ENCODE peak calls at places on chromosomes 11 and 22, in ten cellular contexts. A is ovary, R is cardiac fibroblast, O is MM.1S, D is lower leg skin, J is prostate gland, C is bronchial epithelial cell, G is PC-9, V is AG04450, P is psoas muscle. S is an unnamed sample.

GRCh38 chr11:12682730-12683500 is 8.7 kb downstream of the TEAD1 start:
- DNase-seq in A (no peak), R (no peak), O (no peak), D (no peak), J (no peak), C (no peak), G (no peak), V (no peak), P (no peak), S (no peak)

GRCh38 chr11:119169272-119169719 is 771 bp downstream of the NLRX1 start:
- DNase-seq in A (no peak), R (peak), O (no peak), D (no peak), J (peak), C (peak), G (peak), V (no peak), P (peak), S (no peak)

GRCh38 chr11:12914401-12914912 is 94.7 kb upstream of the RASSF10 start:
- DNase-seq in A (no peak), R (peak), O (no peak), D (no peak), J (peak), C (no peak), G (no peak), V (no peak), P (peak), S (peak)

GRCh38 chr11:30935861-30936260 is 349.7 kb upstream of the MPPED2 start:
- DNase-seq in A (no peak), R (no peak), O (no peak), D (no peak), J (no peak), C (peak), G (no peak), V (no peak), P (no peak), S (no peak)

GRCh38 chr22:27476729-27477128 is 324.8 kb downstream of the MN1 start:
- DNase-seq in A (no peak), R (no peak), O (no peak), D (no peak), J (no peak), C (peak), G (peak), V (no peak), P (no peak), S (no peak)

GRCh38 chr22:28435271-28435825 is 244.3 kb downstream of the TTC28 start:
- DNase-seq in A (no peak), R (no peak), O (no peak), D (peak), J (peak), C (peak), G (peak), V (no peak), P (peak), S (no peak)

GRCh38 chr11:61955031-61955415 is 4.9 kb downstream of the BEST1 start:
- DNase-seq in A (peak), R (peak), O (no peak), D (no peak), J (no peak), C (peak), G (no peak), V (no peak), P (peak), S (no peak)

GRCh38 chr11:70243912-70244652 is 26.4 kb upstream of the PPFIA1 start:
- DNase-seq in A (no peak), R (peak), O (no peak), D (no peak), J (no peak), C (peak), G (peak), V (no peak), P (peak), S (no peak)

GRCh38 chr11:105774899-105775298 is 165.0 kb downstream of the GRIA4 start:
- DNase-seq in A (no peak), R (no peak), O (no peak), D (no peak), J (no peak), C (no peak), G (no peak), V (no peak), P (no peak), S (no peak)

GRCh38 chr22:34798605-34799004 is 267.4 kb upstream of the ISX start:
- DNase-seq in A (no peak), R (no peak), O (no peak), D (no peak), J (no peak), C (no peak), G (no peak), V (no peak), P (no peak), S (no peak)

DNA sequence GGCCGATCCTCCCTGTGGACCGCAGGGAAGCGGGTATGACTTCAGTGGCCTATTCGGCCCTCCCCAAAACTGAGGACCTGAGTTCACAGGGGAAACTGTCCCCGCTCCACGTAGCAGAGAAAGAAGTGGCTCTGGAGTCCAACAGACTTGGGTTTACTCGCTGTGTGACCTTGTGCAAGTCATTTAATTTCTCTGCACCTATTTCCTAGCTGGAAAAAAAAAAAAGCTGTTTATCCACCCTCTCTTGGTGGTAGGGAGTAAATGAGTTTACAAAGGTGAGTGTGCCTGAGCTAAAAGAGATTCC is 2.2 kb downstream of the SPON1 start:
- DNase-seq in A (no peak), R (no peak), O (no peak), D (no peak), J (no peak), C (no peak), G (no peak), V (no peak), P (no peak), S (no peak)
- H3K4me3 ChIP-seq in A (peak), R (no peak), O (no peak), D (no peak), J (no peak), C (no peak), G (no peak), V (no peak), P (peak), S (no peak)

GRCh38 chr11:95426823-95427462 is 195.9 kb upstream of the SESN3 start:
- DNase-seq in A (no peak), R (no peak), O (no peak), D (no peak), J (no peak), C (peak), G (no peak), V (no peak), P (no peak), S (no peak)
- TF ChIP-seq CTCF in A (no peak), R (no peak), O (no peak), D (no peak), J (no peak), C (no peak), G (no peak), V (no peak), P (no peak), S (no peak)

DNA sequence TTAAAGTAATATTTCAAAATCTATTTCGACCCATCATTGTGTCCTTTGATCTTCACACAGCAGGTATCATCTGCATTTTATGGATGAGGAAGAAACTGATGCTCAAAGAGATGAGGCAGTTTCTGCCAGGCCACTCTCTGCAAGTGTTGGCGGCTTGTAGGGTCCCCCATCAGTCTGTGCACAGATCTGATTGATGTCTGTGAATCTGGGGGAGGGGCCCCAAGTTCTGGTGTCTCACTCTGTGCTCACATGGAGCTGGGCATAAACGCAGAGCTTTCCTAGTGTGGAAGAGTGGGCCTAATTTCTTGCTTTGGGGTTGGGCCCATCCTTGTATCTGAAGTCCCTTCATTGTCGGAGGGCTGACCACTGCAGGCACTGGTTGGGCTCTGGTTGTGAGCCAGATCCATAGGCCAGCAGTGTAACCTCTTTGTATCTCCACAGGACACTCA is 1.6 kb upstream of the TRMT2A start:
- DNase-seq in A (no peak), R (no peak), O (no peak), D (no peak), J (no peak), C (no peak), G (no peak), V (no peak), P (peak), S (no peak)
- H3K4me3 ChIP-seq in A (no peak), R (peak), O (peak), D (no peak), J (no peak), C (peak), G (peak), V (peak), P (peak), S (peak)

DNA sequence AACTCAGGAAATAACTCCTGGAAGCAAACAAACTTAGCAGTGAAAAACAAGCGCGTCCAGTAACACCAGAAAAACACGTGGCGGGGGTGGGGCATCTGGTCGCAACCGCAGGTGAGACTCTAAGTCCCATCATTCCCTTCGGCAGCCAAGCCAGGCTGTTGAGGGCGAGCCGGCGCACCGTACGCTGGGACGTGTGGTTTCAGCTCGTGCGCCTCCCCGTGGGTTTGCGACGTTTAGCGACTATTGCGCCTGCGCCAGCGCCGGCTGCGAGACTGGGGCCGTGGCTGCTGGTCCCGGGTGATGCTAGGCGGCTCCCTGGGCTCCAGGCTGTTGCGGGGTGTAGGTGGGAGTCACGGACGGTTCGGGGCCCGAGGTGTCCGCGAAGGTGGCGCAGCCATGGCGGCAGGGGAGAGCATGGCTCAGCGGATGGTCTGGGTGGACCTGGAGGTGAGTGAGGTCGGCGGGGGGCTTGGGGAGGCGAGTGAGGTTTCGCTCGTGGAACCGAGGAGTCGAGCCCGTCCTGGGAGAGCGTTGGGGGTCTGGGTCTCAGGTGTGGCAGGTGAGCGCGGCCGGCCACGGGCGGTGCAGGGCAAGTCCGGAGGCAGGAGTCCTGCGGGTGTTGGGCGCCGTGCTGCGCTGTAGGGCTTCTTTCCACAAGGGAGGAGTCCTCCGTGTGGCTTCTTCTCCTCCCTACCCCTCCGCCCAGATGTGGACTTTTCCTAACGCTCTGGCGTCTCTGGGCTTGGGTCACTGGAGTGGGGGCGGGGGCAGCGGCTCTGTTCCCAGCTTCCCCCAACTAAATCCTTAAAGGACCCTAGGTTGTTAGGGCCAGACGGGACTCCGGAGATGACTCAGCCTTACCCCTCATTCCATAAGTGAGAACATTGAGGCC is at the start of gene REXO2:
- DNase-seq in A (peak), R (peak), O (peak), D (peak), J (peak), C (peak), G (peak), V (peak), P (peak), S (peak)
- TF ChIP-seq CTCF in A (no peak), R (peak), O (peak), D (no peak), J (peak), C (peak), G (peak), V (peak), P (peak), S (peak)

DNA sequence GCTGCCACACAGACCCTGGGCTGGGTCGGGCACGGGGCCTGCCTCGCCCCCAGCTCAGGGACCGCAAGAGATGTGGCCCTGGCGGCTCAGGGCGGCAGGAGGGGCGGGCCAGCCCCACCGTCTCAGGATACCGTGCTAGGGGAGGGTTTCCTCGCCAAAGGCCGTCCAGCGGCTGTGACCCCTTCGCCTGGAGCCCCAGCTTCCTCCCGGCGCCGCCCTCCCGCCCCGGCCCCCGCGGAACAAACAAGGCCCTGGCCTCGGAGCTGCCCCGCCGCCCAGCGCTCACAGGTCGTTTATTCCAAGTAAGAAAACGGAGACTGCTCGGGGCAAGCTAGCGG is 543 bp upstream of the AP2A2 start:
- DNase-seq in A (peak), R (no peak), O (no peak), D (no peak), J (no peak), C (no peak), G (no peak), V (no peak), P (peak), S (no peak)
- H3K4me3 ChIP-seq in A (peak), R (peak), O (peak), D (peak), J (peak), C (peak), G (no peak), V (no peak), P (peak), S (peak)

GRCh38 chr11:76860539-76861475 is at the start of gene ACER3:
- DNase-seq in A (peak), R (peak), O (peak), D (peak), J (peak), C (peak), G (peak), V (peak), P (peak), S (peak)
- TF ChIP-seq CTCF in A (no peak), R (peak), O (no peak), D (no peak), J (peak), C (peak), G (peak), V (peak), P (no peak), S (peak)

DNA sequence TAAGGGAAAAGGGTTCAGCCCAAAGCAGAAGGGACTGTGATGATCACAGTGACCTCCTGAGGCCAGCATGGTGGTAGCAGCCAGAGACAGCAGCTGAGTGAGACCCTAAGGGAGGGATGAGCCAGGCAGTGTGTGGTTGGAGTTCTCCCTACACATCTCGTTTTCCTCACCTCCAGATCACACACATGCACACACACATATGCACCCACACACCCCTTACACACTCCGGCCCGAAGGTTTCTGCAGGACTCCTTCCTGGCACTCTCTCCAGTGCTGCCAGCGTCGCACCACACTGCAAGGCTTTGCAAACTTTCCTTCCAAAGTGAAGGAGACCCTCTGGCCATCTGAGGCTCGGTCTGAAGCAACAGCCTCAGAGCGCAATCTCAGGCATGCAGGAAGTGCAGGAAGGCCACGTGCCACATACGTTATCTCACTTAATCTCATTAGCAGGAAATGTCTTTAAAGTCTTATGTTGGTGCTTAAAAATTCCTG is 26.9 kb upstream of the TP53I11 start:
- DNase-seq in A (no peak), R (peak), O (no peak), D (no peak), J (peak), C (peak), G (peak), V (no peak), P (no peak), S (no peak)
- H3K4me3 ChIP-seq in A (no peak), R (no peak), O (no peak), D (no peak), J (no peak), C (no peak), G (no peak), V (no peak), P (no peak), S (no peak)

DNA sequence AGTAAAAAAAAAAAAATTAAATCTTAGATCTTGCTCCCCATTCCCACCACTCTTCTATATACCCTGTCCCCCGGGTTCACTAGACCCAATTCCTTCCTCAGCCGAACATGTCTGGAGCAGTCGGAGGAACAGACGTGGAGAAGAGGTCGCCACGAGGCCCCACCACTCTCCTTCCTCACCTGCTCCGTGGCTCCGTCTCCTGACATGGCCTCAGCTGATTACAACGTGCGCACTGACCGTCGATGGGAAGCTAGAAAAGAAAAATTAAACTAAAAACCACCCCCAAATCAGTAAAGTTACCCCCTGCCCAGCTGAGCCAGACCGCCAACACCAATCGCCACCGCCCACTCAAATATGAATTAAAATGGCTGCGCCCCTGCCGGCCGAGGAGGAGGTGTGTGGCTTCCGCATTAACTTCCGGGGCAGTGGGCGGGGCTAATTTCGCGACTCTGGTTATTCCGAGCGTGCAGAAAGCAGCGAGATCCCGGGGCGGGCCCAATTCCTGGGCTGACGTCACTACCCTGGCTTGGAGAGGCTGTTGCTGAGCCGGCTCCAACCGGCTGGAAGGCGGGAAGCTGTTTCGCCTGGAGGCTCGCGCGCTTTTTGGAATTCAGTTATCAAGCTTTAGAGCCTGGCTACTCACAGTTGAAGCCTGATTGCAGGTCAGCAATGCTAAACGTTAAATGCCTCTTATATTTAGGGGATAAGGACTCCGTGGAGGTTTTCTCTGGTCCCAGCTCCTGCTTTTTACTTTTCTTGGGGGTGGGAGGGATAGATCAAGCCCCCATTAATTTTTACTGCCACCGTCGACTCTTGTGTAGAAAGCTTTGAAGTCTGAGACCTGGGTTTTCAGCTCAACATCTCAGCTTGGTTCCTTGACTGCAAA is at the start of gene CSTF3:
- DNase-seq in A (peak), R (peak), O (peak), D (peak), J (peak), C (peak), G (peak), V (peak), P (peak), S (peak)
- TF ChIP-seq CTCF in A (peak), R (peak), O (peak), D (no peak), J (peak), C (peak), G (peak), V (peak), P (peak), S (peak)

S was measured in astrocyte of the cerebellum.